ENCODE peak calls at places on chromosome 19, in four cellular contexts. D is fibroblast of lung, F is neural progenitor cell, U is DND-41. B is an unnamed sample.

GRCh38 chr19:53013621-53014020 is at the start of gene ERVV-1:
- DNase-seq in U (no peak), F (no peak), D (no peak), B (no peak)

GRCh38 chr19:11265785-11266236 is 3.5 kb upstream of the DOCK6 start:
- DNase-seq in U (no peak), D (peak), F (no peak), B (no peak)

GRCh38 chr19:35222373-35223005 is 6.0 kb downstream of the FAM187B start:
- DNase-seq in F (no peak), D (no peak), U (no peak), B (no peak)

GRCh38 chr19:30864460-30865215 is 484.6 kb downstream of the TSHZ3 start:
- DNase-seq in F (no peak), D (no peak), U (no peak), B (no peak)

GRCh38 chr19:11418518-11419506 is at the start of gene RGL3:
- DNase-seq in D (no peak), U (no peak), F (peak), B (no peak)

GRCh38 chr19:9869008-9869617 is 34.0 kb downstream of the PIN1 start:
- DNase-seq in D (no peak), F (no peak), U (no peak), B (no peak)

GRCh38 chr19:13007292-13008045 is 12.2 kb downstream of the NFIX start:
- DNase-seq in U (no peak), D (no peak), F (no peak), B (no peak)

GRCh38 chr19:18445252-18445948 is 7.5 kb upstream of the ISYNA1 start:
- DNase-seq in D (no peak), F (no peak), U (no peak), B (no peak)

GRCh38 chr19:6126335-6126974 is 9.0 kb upstream of the ACSBG2 start:
- DNase-seq in F (peak), U (peak), D (peak), B (peak)

GRCh38 chr19:10803252-10803651 is 32.8 kb downstream of the TMED1 start:
- DNase-seq in U (no peak), F (no peak), D (no peak), B (no peak)

GRCh38 chr19:6087074-6087506 is 23.2 kb downstream of the RFX2 start:
- DNase-seq in U (peak), D (no peak), F (peak), B (no peak)

GRCh38 chr19:38277969-38278680 is 13.8 kb downstream of the SPINT2 start:
- DNase-seq in U (no peak), D (peak), F (no peak), B (no peak)

GRCh38 chr19:3115916-3116602 is 19.8 kb upstream of the GNA15 start:
- DNase-seq in F (no peak), D (peak), U (no peak), B (no peak)

GRCh38 chr19:34662919-34663318 is 14.0 kb downstream of the SCGB2B2 start:
- DNase-seq in F (peak), U (peak), D (no peak), B (no peak)

GRCh38 chr19:37817180-37817911 is 38.0 kb upstream of the ZNF573 start:
- DNase-seq in D (peak), F (peak), U (no peak), B (no peak)

GRCh38 chr19:7292950-7293794 is 1.0 kb downstream of the INSR start:
- DNase-seq in D (no peak), F (peak), U (no peak), B (no peak)

GRCh38 chr19:6947745-6948144 is 60.4 kb downstream of the ADGRE1 start:
- DNase-seq in D (peak), F (no peak), U (no peak), B (peak)

GRCh38 chr19:3981736-3982681 is 3.3 kb downstream of the EEF2 start:
- DNase-seq in U (no peak), D (no peak), F (no peak), B (no peak)

GRCh38 chr19:11130824-11131455 is 24.6 kb downstream of the SPC24 start:
- DNase-seq in D (peak), F (peak), U (peak), B (no peak)

GRCh38 chr19:32858559-32858958 is 11.0 kb downstream of the SLC7A9 start:
- DNase-seq in D (no peak), F (no peak), U (no peak), B (no peak)

GRCh38 chr19:9793051-9793591 is 24.6 kb upstream of the ZNF846 start:
- DNase-seq in D (peak), F (no peak), U (peak), B (no peak)

GRCh38 chr19:10420444-10421239 is at the start of gene PDE4A:
- DNase-seq in D (peak), F (peak), U (peak), B (no peak)

GRCh38 chr19:38224014-38224862 is at the start of gene DPF1:
- DNase-seq in U (peak), D (peak), F (peak), B (no peak)

GRCh38 chr19:10222201-10222890 is 8.8 kb downstream of the S1PR2 start:
- DNase-seq in U (no peak), F (no peak), D (no peak), B (no peak)

GRCh38 chr19:24052811-24053210 is 34.2 kb upstream of the ZNF254 start:
- DNase-seq in F (no peak), U (no peak), D (no peak), B (no peak)

GRCh38 chr19:6826281-6826920 is 53.9 kb downstream of the VAV1 start:
- DNase-seq in D (no peak), U (no peak), F (no peak), B (no peak)

GRCh38 chr19:37654833-37655688 is at the start of gene ZFP30:
- DNase-seq in D (peak), F (peak), U (peak), B (no peak)

GRCh38 chr19:10395853-10396355 is 7.4 kb downstream of the CDC37 start:
- DNase-seq in D (no peak), U (no peak), F (no peak), B (no peak)

GRCh38 chr19:13621413-13621812 is 115.1 kb upstream of the CACNA1A start:
- DNase-seq in U (peak), F (no peak), D (peak), B (no peak)

GRCh38 chr19:39592381-39592780 is 9.9 kb upstream of the LGALS13 start:
- DNase-seq in D (no peak), U (no peak), F (no peak), B (no peak)

GRCh38 chr19:47498561-47498960 is 14.5 kb upstream of the KPTN start:
- DNase-seq in U (no peak), F (no peak), D (no peak), B (no peak)

GRCh38 chr19:37333457-37333856 is 37.4 kb upstream of the ZNF527 start:
- DNase-seq in U (no peak), D (peak), F (no peak), B (no peak)

GRCh38 chr19:4555657-4556561 is 3.6 kb downstream of the SEMA6B start:
- DNase-seq in D (no peak), F (no peak), U (peak), B (no peak)

GRCh38 chr19:29315566-29315965 is 102.6 kb upstream of the UQCRFS1 start:
- DNase-seq in D (no peak), F (peak), U (no peak), B (no peak)

GRCh38 chr19:29311391-29311790 is 98.4 kb upstream of the UQCRFS1 start:
- DNase-seq in F (peak), U (no peak), D (no peak), B (no peak)

GRCh38 chr19:29308977-29309520 is 96.1 kb upstream of the UQCRFS1 start:
- DNase-seq in D (no peak), F (peak), U (no peak), B (no peak)

GRCh38 chr19:29305268-29305667 is 92.3 kb upstream of the UQCRFS1 start:
- DNase-seq in D (no peak), U (no peak), F (no peak), B (no peak)

DNA sequence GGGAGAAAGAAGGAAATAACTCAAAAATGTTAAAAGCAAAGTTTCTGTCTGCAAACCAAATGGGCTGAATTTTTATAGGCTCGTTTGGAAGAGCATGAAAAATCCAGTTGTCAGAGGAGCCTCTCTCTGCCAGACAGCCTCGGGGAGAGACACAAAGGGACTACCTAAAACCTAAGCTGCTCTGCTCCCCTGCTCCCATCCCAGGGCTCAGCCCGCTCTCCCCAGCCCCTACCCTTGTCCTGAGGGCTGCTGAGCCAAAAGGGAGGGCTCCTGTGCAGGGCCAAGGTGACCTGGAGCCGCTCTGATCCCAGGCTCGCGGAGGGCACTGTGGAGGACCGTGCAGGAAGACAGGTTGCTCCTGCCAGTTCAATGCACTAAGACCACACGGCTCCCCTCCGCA is 96.7 kb upstream of the UQCRFS1 start:
- DNase-seq in F (peak), U (no peak), D (no peak), B (no peak)
- H3K4me3 ChIP-seq in F (peak), U (no peak), D (no peak), B (no peak)

GRCh38 chr19:1758231-1758577 is 4.9 kb downstream of the ONECUT3 start:
- DNase-seq in D (no peak), U (no peak), F (no peak), B (no peak)
- TF ChIP-seq EZH2 in D (no peak), U (no peak), F (no peak), B (no peak)

GRCh38 chr19:49065905-49066512 is 1.4 kb upstream of the NTF4 start:
- DNase-seq in U (no peak), F (no peak), D (no peak), B (no peak)

GRCh38 chr19:49067554-49067953 is 2.9 kb upstream of the NTF4 start:
- DNase-seq in D (no peak), F (no peak), U (no peak), B (no peak)

GRCh38 chr19:49064029-49064629 is 489 bp downstream of the NTF4 start:
- DNase-seq in U (no peak), F (peak), D (no peak), B (no peak)

GRCh38 chr19:49061445-49061844 is 3.2 kb downstream of the NTF4 start:
- DNase-seq in F (no peak), D (no peak), U (no peak), B (no peak)

DNA sequence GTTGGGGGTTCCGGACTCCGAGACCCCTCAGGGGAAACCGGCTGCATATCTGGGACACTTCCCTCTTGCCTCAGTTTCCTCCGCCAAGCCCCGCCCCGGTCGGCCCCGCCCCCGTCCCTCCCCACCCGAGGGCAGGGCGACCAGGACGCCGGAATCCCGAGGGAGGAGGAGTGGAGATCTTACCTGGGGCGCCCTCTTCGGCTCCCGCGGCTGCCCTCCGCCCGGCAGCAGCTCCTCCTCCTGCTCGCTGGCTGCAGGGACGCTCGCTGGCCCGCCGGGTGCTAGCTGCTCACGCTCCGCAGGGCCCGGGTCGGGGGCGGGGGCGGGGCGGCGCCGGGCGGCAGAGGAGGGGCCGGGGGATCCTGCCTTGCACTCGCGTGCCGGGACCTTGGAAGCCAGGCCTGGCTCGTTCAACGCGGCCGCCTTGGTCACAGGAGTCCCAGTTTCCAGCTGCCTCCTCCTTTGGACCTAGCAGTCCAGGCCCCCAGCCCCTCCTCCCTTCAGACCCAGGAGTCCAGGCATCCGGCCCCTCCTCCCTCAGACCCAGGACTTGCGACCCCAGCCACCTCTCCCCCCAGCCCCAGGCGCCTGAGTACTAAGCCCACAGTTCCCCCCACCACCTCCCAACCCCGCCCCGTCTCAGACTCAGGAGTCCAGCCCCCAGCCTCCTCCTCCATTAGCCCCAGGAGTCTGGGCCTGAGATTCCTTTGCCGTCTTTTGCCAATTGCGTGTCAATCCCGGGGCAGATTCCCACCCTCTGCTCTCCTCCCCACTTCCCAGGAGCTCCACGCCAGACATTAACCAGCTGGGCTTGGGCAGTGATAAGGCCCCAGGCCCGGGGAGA is at the start of gene NTF4:
- DNase-seq in U (no peak), F (peak), D (peak), B (no peak)
- H3K4me3 ChIP-seq in U (no peak), F (peak), D (no peak), B (peak)

GRCh38 chr19:821976-822773 is 420 bp upstream of the PLPPR3 start:
- DNase-seq in D (no peak), F (peak), U (no peak), B (no peak)
- TF ChIP-seq EZH2 in D (peak), F (no peak), U (no peak), B (no peak)

GRCh38 chr19:48866692-48867091 is 1.7 kb downstream of the PLEKHA4 start:
- DNase-seq in U (no peak), F (no peak), D (no peak), B (no peak)

GRCh38 chr19:48867922-48868195 is 558 bp downstream of the PLEKHA4 start:
- DNase-seq in D (no peak), U (no peak), F (peak), B (no peak)

GRCh38 chr19:48870048-48870447 is 1.6 kb upstream of the PLEKHA4 start:
- DNase-seq in U (no peak), F (no peak), D (no peak), B (no peak)

GRCh38 chr19:48868196-48868886 is at the start of gene PLEKHA4:
- DNase-seq in D (peak), F (peak), U (no peak), B (no peak)

GRCh38 chr19:48867119-48867921 is 1.1 kb downstream of the PLEKHA4 start:
- DNase-seq in U (no peak), D (no peak), F (no peak), B (no peak)
- H3K4me3 ChIP-seq in U (no peak), D (peak), F (peak), B (no peak)

GRCh38 chr19:48511800-48512503 is at the start of gene LMTK3:
- DNase-seq in F (peak), U (peak), D (peak), B (no peak)

GRCh38 chr19:48511321-48511731 is 309 bp downstream of the LMTK3 start:
- DNase-seq in D (no peak), F (peak), U (no peak), B (no peak)

GRCh38 chr19:48513289-48514122 is 1.9 kb upstream of the LMTK3 start:
- DNase-seq in D (peak), F (peak), U (peak), B (no peak)

GRCh38 chr19:48514123-48514458 is 2.5 kb upstream of the LMTK3 start:
- DNase-seq in F (no peak), U (no peak), D (no peak), B (no peak)

DNA sequence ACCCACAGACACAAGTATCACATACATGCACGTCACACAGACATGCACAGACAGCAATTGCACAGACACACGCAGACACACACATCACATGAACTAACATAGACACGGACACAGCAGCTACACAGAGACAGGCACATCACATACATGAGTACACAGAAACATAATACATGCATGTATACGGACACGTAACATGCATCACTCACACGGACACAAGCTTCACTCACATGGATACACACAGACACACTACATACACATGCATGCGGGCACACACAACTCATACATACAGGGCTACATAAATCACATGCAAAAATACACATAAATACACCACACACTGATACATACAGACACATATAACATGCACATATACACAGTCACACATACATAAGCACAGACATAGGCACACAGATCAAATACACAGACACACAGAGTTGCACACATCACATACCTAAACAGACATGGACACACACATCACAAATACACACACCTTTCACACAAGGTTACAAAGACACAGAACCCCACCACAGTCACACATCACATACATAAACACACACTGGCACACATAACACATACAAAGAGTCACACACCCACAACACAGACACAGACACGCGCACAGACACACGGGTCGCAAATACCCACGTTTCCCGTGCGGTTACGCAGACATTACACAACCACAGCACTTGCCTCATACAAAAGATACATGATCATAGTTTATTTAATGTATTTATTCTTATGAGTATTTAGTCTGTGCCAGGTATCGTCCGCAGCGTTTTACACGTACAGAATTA is 1.1 kb upstream of the LMTK3 start:
- DNase-seq in U (no peak), D (no peak), F (peak), B (no peak)
- TF ChIP-seq EZH2 in U (no peak), D (peak), F (no peak), B (no peak)

DNA sequence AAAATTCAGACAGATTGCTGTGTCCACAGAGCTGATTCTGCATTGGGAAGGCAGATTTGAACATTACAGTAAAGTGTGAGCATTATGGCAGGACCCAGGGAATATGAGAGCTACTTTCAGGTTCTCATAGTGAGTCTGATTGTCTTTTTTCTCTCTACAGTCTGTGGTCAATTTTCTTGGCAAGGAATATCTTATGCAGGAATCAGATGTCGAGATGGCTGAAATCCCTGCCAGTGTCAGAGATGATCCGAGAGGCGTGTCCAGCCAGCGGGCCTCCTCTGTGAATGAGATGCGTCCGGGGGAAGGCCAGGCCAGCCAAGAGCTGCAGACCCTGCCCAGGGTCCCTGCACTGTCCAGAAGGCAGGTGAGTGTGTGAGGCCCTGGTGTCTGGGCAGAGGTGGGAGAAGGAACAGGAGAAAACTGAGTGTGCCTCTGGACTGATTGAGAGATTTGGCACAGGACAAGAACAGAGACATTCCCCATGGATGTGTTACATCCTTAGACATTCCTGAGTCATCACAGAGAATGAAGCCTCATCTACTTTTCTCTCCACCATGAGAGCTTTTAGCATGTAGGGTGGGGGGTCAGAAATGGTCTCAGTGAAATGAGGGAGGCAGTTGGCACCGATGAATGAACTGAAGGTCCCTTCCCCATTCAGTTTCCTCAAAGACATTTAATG is 27.3 kb upstream of the EDDM13 start:
- DNase-seq in F (no peak), U (no peak), D (peak), B (no peak)
- H3K4me3 ChIP-seq in F (no peak), U (no peak), D (no peak), B (no peak)

DNA sequence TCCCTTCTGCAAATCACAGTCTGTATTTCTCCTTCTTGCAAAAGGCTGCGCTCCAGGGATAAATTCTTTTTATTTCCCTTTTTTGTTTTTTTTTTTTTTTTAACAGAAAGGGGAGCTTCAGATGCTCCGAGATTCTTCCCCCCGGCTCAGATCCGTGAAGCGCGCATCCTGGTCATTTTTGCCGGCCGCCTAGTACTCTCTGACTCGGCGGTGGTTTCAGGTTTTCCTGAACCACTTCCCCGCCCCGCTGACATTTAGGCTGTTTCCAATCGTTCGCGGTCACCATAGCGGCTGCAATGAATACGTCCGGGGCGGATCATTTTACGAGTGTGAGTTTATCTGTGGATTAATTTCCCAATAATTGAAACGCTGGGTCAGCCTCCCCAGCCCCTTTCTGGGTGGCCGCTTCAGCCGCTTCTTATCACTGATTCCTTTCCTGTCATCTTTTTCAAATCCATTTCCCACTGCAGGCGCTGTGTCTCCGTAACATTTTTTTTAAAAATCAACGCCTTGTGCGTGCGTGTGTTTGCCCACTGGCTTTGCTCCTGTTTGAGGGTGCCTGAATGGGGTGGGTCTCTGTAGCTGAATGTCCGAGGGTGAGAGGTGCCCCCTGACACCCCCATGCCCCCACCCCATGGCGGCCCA is 10.5 kb downstream of the ONECUT3 start:
- DNase-seq in F (no peak), U (no peak), D (no peak), B (no peak)
- TF ChIP-seq EZH2 in F (peak), U (no peak), D (peak), B (no peak)

GRCh38 chr19:44954649-44955499 is at the start of gene CLPTM1:
- DNase-seq in U (peak), F (peak), D (peak), B (peak)
- H3K4me3 ChIP-seq in U (peak), F (peak), D (peak), B (peak)

B was measured in SK-N-MC.